ENCODE peak calls at places on chromosome 11, in five cellular contexts. X, L, I, U and G are unnamed samples.

GRCh38 chr11:103344886-103345285 is 235.7 kb downstream of the DYNC2H1 start:
- DNase-seq in X (no peak), L (no peak), I (no peak), U (no peak), G (no peak)

GRCh38 chr11:108872781-108873291 is 208.0 kb downstream of the DDX10 start:
- DNase-seq in X (peak), L (no peak), I (no peak), U (no peak), G (no peak)

GRCh38 chr11:94525933-94526332 is 13.7 kb downstream of the C11orf97 start:
- DNase-seq in X (peak), L (peak), I (no peak), U (no peak), G (peak)

GRCh38 chr11:130300567-130300966 is 14.2 kb downstream of the ZBTB44 start:
- DNase-seq in X (no peak), L (no peak), I (no peak), U (no peak), G (no peak)

GRCh38 chr11:9103542-9104276 is 12.3 kb upstream of the SCUBE2 start:
- DNase-seq in X (no peak), L (no peak), I (no peak), U (no peak), G (no peak)

GRCh38 chr11:5380740-5381342 is 2.8 kb upstream of the OR51M1 start:
- DNase-seq in X (peak), L (no peak), I (no peak), U (peak), G (no peak)

GRCh38 chr11:10544491-10545470 is 3.8 kb upstream of the RNF141 start:
- DNase-seq in X (no peak), L (no peak), I (no peak), U (no peak), G (no peak)

GRCh38 chr11:96075532-96075959 is 151.6 kb upstream of the MTMR2 start:
- DNase-seq in X (no peak), L (no peak), I (no peak), U (no peak), G (no peak)

GRCh38 chr11:72524711-72525110 is 90.4 kb upstream of the CLPB start:
- DNase-seq in X (no peak), L (no peak), I (no peak), U (no peak), G (no peak)

GRCh38 chr11:10642298-10642697 is 51.3 kb downstream of the IRAG1 start:
- DNase-seq in X (no peak), L (no peak), I (no peak), U (no peak), G (no peak)

GRCh38 chr11:16536513-16536912 is 180.2 kb upstream of the SOX6 start:
- DNase-seq in X (no peak), L (peak), I (no peak), U (no peak), G (peak)

GRCh38 chr11:67466962-67467771 is 1.9 kb downstream of the TMEM134 start:
- DNase-seq in X (no peak), L (no peak), I (no peak), U (no peak), G (peak)

GRCh38 chr11:125315088-125315740 is 150.7 kb downstream of the PKNOX2 start:
- DNase-seq in X (peak), L (peak), I (no peak), U (no peak), G (peak)

GRCh38 chr11:24134879-24135588 is 361.8 kb upstream of the LUZP2 start:
- DNase-seq in X (no peak), L (no peak), I (no peak), U (no peak), G (no peak)

GRCh38 chr11:74846770-74847169 is 98.1 kb downstream of the RNF169 start:
- DNase-seq in X (no peak), L (no peak), I (no peak), U (no peak), G (no peak)

GRCh38 chr11:1303973-1304372 is 5.5 kb downstream of the TOLLIP start:
- DNase-seq in X (no peak), L (peak), I (no peak), U (no peak), G (no peak)

GRCh38 chr11:86811637-86812321 is 11.4 kb downstream of the PRSS23 start:
- DNase-seq in X (no peak), L (no peak), I (no peak), U (peak), G (no peak)

GRCh38 chr11:34840736-34841386 is 75.3 kb downstream of the APIP start:
- DNase-seq in X (peak), L (no peak), I (no peak), U (no peak), G (no peak)

GRCh38 chr11:11579012-11579755 is 42.6 kb downstream of the GALNT18 start:
- DNase-seq in X (peak), L (no peak), I (no peak), U (no peak), G (no peak)